ENCODE peak calls at places on chromosomes 16 and 17, in nine cellular contexts. One of them, this sample, is unnamed.

GRCh38 chr17:42363767-42364585 is 24.3 kb downstream of the STAT3 start:
- DNase-seq in CD8-positive, alpha-beta T cell: no peak
- DNase-seq in heart right ventricle: no peak
- DNase-seq in HFF-Myc: no peak
- DNase-seq in breast epithelium: no peak
- DNase-seq in colonic mucosa: no peak
- DNase-seq in left lung: no peak
- DNase-seq in BJ: no peak
- DNase-seq in uterus: no peak
- DNase-seq in this sample: no peak

GRCh38 chr16:51881731-51882130 is 665.2 kb downstream of the TOX3 start:
- DNase-seq in uterus: no peak
- DNase-seq in left lung: no peak
- DNase-seq in BJ: no peak
- DNase-seq in breast epithelium: no peak
- DNase-seq in heart right ventricle: no peak
- DNase-seq in colonic mucosa: no peak
- DNase-seq in HFF-Myc: no peak
- DNase-seq in CD8-positive, alpha-beta T cell: no peak
- DNase-seq in this sample: no peak

GRCh38 chr16:88524973-88525662 is 45.1 kb upstream of the ZC3H18 start:
- DNase-seq in CD8-positive, alpha-beta T cell: peak
- DNase-seq in colonic mucosa: no peak
- DNase-seq in heart right ventricle: no peak
- DNase-seq in HFF-Myc: no peak
- DNase-seq in left lung: no peak
- DNase-seq in breast epithelium: no peak
- DNase-seq in BJ: no peak
- DNase-seq in uterus: no peak
- DNase-seq in this sample: no peak

GRCh38 chr17:78342438-78343098 is 17.3 kb downstream of the SOCS3 start:
- DNase-seq in uterus: peak
- DNase-seq in colonic mucosa: peak
- DNase-seq in BJ: peak
- DNase-seq in HFF-Myc: no peak
- DNase-seq in CD8-positive, alpha-beta T cell: no peak
- DNase-seq in breast epithelium: no peak
- DNase-seq in left lung: peak
- DNase-seq in heart right ventricle: peak
- DNase-seq in this sample: no peak

GRCh38 chr16:26752166-26752565 is 314.6 kb upstream of the C16orf82 start:
- DNase-seq in left lung: no peak
- DNase-seq in BJ: no peak
- DNase-seq in heart right ventricle: no peak
- DNase-seq in colonic mucosa: no peak
- DNase-seq in HFF-Myc: no peak
- DNase-seq in CD8-positive, alpha-beta T cell: no peak
- DNase-seq in uterus: no peak
- DNase-seq in breast epithelium: no peak
- DNase-seq in this sample: no peak

GRCh38 chr16:87735270-87736002 is 30.4 kb downstream of the KLHDC4 start:
- DNase-seq in heart right ventricle: no peak
- DNase-seq in BJ: no peak
- DNase-seq in colonic mucosa: no peak
- DNase-seq in uterus: no peak
- DNase-seq in HFF-Myc: no peak
- DNase-seq in breast epithelium: no peak
- DNase-seq in CD8-positive, alpha-beta T cell: no peak
- DNase-seq in left lung: no peak
- DNase-seq in this sample: no peak

GRCh38 chr17:1783834-1784611 is 22.2 kb downstream of the SERPINF1 start:
- DNase-seq in BJ: no peak
- DNase-seq in colonic mucosa: peak
- DNase-seq in HFF-Myc: peak
- DNase-seq in uterus: peak
- DNase-seq in breast epithelium: peak
- DNase-seq in left lung: peak
- DNase-seq in CD8-positive, alpha-beta T cell: no peak
- DNase-seq in heart right ventricle: peak
- DNase-seq in this sample: no peak

GRCh38 chr17:27602721-27603445 is 28.1 kb upstream of the LGALS9 start:
- DNase-seq in CD8-positive, alpha-beta T cell: peak
- DNase-seq in breast epithelium: peak
- DNase-seq in BJ: no peak
- DNase-seq in colonic mucosa: peak
- DNase-seq in left lung: peak
- DNase-seq in heart right ventricle: peak
- DNase-seq in uterus: peak
- DNase-seq in HFF-Myc: no peak
- DNase-seq in this sample: no peak

GRCh38 chr17:38747385-38748328 is 479 bp downstream of the PCGF2 start:
- DNase-seq in BJ: no peak
- DNase-seq in uterus: peak
- DNase-seq in CD8-positive, alpha-beta T cell: no peak
- DNase-seq in HFF-Myc: no peak
- DNase-seq in breast epithelium: no peak
- DNase-seq in left lung: no peak
- DNase-seq in heart right ventricle: peak
- DNase-seq in colonic mucosa: peak
- DNase-seq in this sample: no peak

GRCh38 chr16:29825145-29826044 is 5.1 kb downstream of the MVP start:
- DNase-seq in CD8-positive, alpha-beta T cell: no peak
- DNase-seq in uterus: peak
- DNase-seq in BJ: no peak
- DNase-seq in heart right ventricle: peak
- DNase-seq in left lung: no peak
- DNase-seq in HFF-Myc: peak
- DNase-seq in breast epithelium: no peak
- DNase-seq in colonic mucosa: peak
- DNase-seq in this sample: no peak

GRCh38 chr17:48149174-48150106 is 41.9 kb downstream of the SNX11 start:
- DNase-seq in HFF-Myc: no peak
- DNase-seq in breast epithelium: no peak
- DNase-seq in colonic mucosa: no peak
- DNase-seq in BJ: no peak
- DNase-seq in CD8-positive, alpha-beta T cell: no peak
- DNase-seq in uterus: no peak
- DNase-seq in left lung: no peak
- DNase-seq in heart right ventricle: no peak
- DNase-seq in this sample: no peak

GRCh38 chr16:14539631-14540030 is 90.4 kb downstream of the PARN start:
- DNase-seq in CD8-positive, alpha-beta T cell: no peak
- DNase-seq in uterus: no peak
- DNase-seq in HFF-Myc: no peak
- DNase-seq in breast epithelium: no peak
- DNase-seq in heart right ventricle: no peak
- DNase-seq in BJ: no peak
- DNase-seq in left lung: no peak
- DNase-seq in colonic mucosa: no peak
- DNase-seq in this sample: no peak

GRCh38 chr16:47592232-47592631 is 131.1 kb downstream of the PHKB start:
- DNase-seq in breast epithelium: no peak
- DNase-seq in CD8-positive, alpha-beta T cell: no peak
- DNase-seq in uterus: no peak
- DNase-seq in left lung: no peak
- DNase-seq in colonic mucosa: no peak
- DNase-seq in HFF-Myc: no peak
- DNase-seq in BJ: no peak
- DNase-seq in heart right ventricle: no peak
- DNase-seq in this sample: no peak

GRCh38 chr17:37110012-37110701 is 161.4 kb downstream of the AATF start:
- DNase-seq in breast epithelium: no peak
- DNase-seq in left lung: no peak
- DNase-seq in CD8-positive, alpha-beta T cell: no peak
- DNase-seq in uterus: no peak
- DNase-seq in BJ: no peak
- DNase-seq in heart right ventricle: no peak
- DNase-seq in HFF-Myc: no peak
- DNase-seq in colonic mucosa: no peak
- DNase-seq in this sample: no peak

GRCh38 chr17:383771-384621 is 31.4 kb upstream of the RPH3AL start:
- DNase-seq in HFF-Myc: no peak
- DNase-seq in uterus: no peak
- DNase-seq in breast epithelium: no peak
- DNase-seq in CD8-positive, alpha-beta T cell: no peak
- DNase-seq in colonic mucosa: no peak
- DNase-seq in BJ: no peak
- DNase-seq in heart right ventricle: no peak
- DNase-seq in left lung: no peak
- DNase-seq in this sample: no peak

GRCh38 chr17:29835438-29836351 is 94.3 kb downstream of the SSH2 start:
- DNase-seq in HFF-Myc: no peak
- DNase-seq in BJ: no peak
- DNase-seq in heart right ventricle: no peak
- DNase-seq in uterus: no peak
- DNase-seq in breast epithelium: no peak
- DNase-seq in CD8-positive, alpha-beta T cell: no peak
- DNase-seq in left lung: no peak
- DNase-seq in colonic mucosa: peak
- DNase-seq in this sample: no peak

GRCh38 chr16:1533443-1533951 is at the start of gene TMEM204:
- DNase-seq in breast epithelium: peak
- DNase-seq in heart right ventricle: peak
- DNase-seq in BJ: peak
- DNase-seq in HFF-Myc: peak
- DNase-seq in left lung: no peak
- DNase-seq in CD8-positive, alpha-beta T cell: peak
- DNase-seq in colonic mucosa: peak
- DNase-seq in uterus: peak
- DNase-seq in this sample: no peak

GRCh38 chr17:33082529-33083148 is 91.0 kb downstream of the SPACA3 start:
- DNase-seq in colonic mucosa: no peak
- DNase-seq in BJ: no peak
- DNase-seq in uterus: no peak
- DNase-seq in CD8-positive, alpha-beta T cell: no peak
- DNase-seq in HFF-Myc: no peak
- DNase-seq in heart right ventricle: no peak
- DNase-seq in left lung: no peak
- DNase-seq in breast epithelium: no peak
- DNase-seq in this sample: no peak

GRCh38 chr16:57801856-57802634 is at the start of gene KIFC3:
- DNase-seq in HFF-Myc: no peak
- DNase-seq in heart right ventricle: peak
- DNase-seq in breast epithelium: no peak
- DNase-seq in CD8-positive, alpha-beta T cell: peak
- DNase-seq in left lung: peak
- DNase-seq in colonic mucosa: peak
- DNase-seq in BJ: no peak
- DNase-seq in uterus: peak
- DNase-seq in this sample: no peak
- TF ChIP-seq CTCF in HFF-Myc: no peak
- TF ChIP-seq CTCF in heart right ventricle: peak
- TF ChIP-seq CTCF in breast epithelium: no peak
- TF ChIP-seq CTCF in CD8-positive, alpha-beta T cell: no peak
- TF ChIP-seq CTCF in left lung: no peak
- TF ChIP-seq CTCF in colonic mucosa: no peak
- TF ChIP-seq CTCF in BJ: no peak
- TF ChIP-seq CTCF in uterus: peak
- TF ChIP-seq CTCF in this sample: no peak

DNA sequence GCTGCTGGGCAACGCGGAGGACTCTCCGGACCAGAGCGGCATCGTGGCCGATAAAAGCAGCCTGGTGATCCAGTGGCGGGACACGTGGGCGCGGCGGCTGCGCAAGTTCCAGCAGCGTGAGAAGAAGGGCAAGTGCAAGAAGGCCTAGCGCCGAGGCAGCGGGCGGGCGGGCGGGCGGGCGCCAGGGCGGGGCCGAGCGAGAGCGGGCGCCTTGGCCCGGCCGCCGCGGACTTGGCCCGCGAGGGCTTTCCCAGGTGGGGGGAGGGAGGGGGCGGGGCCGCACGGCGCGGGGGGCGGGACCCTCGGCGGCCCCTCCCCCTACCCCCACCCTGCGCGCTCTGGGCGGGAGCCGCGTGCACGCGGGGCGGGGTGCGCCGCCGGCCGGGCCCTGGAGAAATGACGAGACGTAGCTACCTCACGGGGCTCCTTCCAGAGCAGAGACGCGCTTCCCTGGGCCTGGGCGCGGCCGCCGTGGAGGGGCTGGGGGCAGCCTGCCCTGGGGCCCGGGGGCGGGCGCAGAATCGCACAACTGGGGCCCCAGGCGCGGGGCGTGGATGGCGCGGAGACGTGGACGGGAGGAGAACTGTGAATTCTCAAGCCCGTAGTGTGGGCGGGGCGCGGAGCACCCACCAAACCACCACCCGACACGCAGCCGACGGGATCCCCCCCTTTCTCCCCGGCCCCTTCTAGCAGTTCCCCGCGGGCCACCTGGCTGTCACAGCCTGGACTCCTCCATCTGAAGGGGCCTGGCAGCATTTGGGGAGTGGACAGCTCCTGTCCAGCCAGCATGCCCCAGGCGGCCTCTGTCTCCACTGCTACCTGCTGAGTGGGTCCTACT is 218.7 kb downstream of the NTN1 start:
- DNase-seq in heart right ventricle: peak
- DNase-seq in left lung: peak
- DNase-seq in HFF-Myc: no peak
- DNase-seq in breast epithelium: peak
- DNase-seq in colonic mucosa: peak
- DNase-seq in CD8-positive, alpha-beta T cell: peak
- DNase-seq in uterus: peak
- DNase-seq in BJ: no peak
- DNase-seq in this sample: no peak
- H3K4me3 ChIP-seq in heart right ventricle: peak
- H3K4me3 ChIP-seq in left lung: peak
- H3K4me3 ChIP-seq in HFF-Myc: peak
- H3K4me3 ChIP-seq in breast epithelium: peak
- H3K4me3 ChIP-seq in colonic mucosa: peak
- H3K4me3 ChIP-seq in CD8-positive, alpha-beta T cell: peak
- H3K4me3 ChIP-seq in uterus: peak
- H3K4me3 ChIP-seq in BJ: peak
- H3K4me3 ChIP-seq in this sample: peak

GRCh38 chr17:52297230-52298010 is 138.9 kb upstream of the CA10 start:
- DNase-seq in HFF-Myc: no peak
- DNase-seq in left lung: no peak
- DNase-seq in BJ: no peak
- DNase-seq in CD8-positive, alpha-beta T cell: no peak
- DNase-seq in colonic mucosa: no peak
- DNase-seq in uterus: no peak
- DNase-seq in heart right ventricle: no peak
- DNase-seq in breast epithelium: no peak
- DNase-seq in this sample: no peak
- TF ChIP-seq CTCF in HFF-Myc: no peak
- TF ChIP-seq CTCF in left lung: no peak
- TF ChIP-seq CTCF in BJ: no peak
- TF ChIP-seq CTCF in CD8-positive, alpha-beta T cell: no peak
- TF ChIP-seq CTCF in colonic mucosa: no peak
- TF ChIP-seq CTCF in uterus: no peak
- TF ChIP-seq CTCF in heart right ventricle: no peak
- TF ChIP-seq CTCF in breast epithelium: no peak
- TF ChIP-seq CTCF in this sample: no peak

DNA sequence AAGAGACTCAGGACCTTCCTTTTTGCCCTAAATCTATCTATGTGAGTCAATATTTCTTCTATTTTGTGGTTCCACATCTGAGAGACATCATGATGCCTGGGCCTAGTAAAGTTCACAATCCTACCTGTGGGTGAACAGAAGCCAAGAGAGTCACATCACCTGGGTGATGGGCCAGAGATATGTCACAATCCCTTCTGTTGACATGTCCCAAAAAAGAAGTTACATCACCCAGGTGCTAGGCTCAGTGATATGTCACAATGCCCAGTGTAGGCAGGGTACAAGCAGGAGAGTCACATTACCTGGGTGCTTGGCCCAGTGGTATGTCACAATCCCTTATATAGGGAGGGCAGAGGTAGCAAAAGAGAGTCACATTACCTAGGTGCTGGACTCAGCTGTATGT is 2101.9 kb downstream of the TP53TG3F start:
- DNase-seq in heart right ventricle: no peak
- DNase-seq in colonic mucosa: no peak
- DNase-seq in uterus: no peak
- DNase-seq in HFF-Myc: no peak
- DNase-seq in breast epithelium: no peak
- DNase-seq in CD8-positive, alpha-beta T cell: no peak
- DNase-seq in left lung: no peak
- DNase-seq in BJ: no peak
- DNase-seq in this sample: no peak
- H3K4me3 ChIP-seq in heart right ventricle: no peak
- H3K4me3 ChIP-seq in colonic mucosa: no peak
- H3K4me3 ChIP-seq in uterus: no peak
- H3K4me3 ChIP-seq in HFF-Myc: no peak
- H3K4me3 ChIP-seq in breast epithelium: no peak
- H3K4me3 ChIP-seq in CD8-positive, alpha-beta T cell: no peak
- H3K4me3 ChIP-seq in left lung: no peak
- H3K4me3 ChIP-seq in BJ: no peak
- H3K4me3 ChIP-seq in this sample: no peak